ENCODE peak calls at places on chromosomes 2 and 18, in seven cellular contexts. M is Panc1, J is breast epithelium, F is endothelial cell of umbilical vein, A is stomach, V is spleen, H is transverse colon. S is an unnamed sample.

GRCh38 chr2:186728631-186729030 is 34.8 kb downstream of the FAM171B start:
- DNase-seq in M (no peak), J (no peak), F (no peak), A (no peak), V (no peak), H (no peak), S (no peak)

GRCh38 chr2:168176402-168176801 is 71.0 kb downstream of the STK39 start:
- DNase-seq in M (no peak), J (no peak), F (no peak), A (no peak), V (no peak), H (no peak), S (no peak)

GRCh38 chr18:62060820-62061219 is 126.0 kb downstream of the PIGN start:
- DNase-seq in M (no peak), J (no peak), F (no peak), A (no peak), V (no peak), H (no peak), S (no peak)

GRCh38 chr18:45962866-45963265 is 4.3 kb downstream of the EPG5 start:
- DNase-seq in M (no peak), J (no peak), F (no peak), A (no peak), V (no peak), H (no peak), S (no peak)

GRCh38 chr2:86446060-86446459 is 4.9 kb downstream of the KDM3A start:
- DNase-seq in M (no peak), J (no peak), F (no peak), A (no peak), V (no peak), H (no peak), S (no peak)

GRCh38 chr18:9287037-9287436 is 47.5 kb upstream of the TWSG1 start:
- DNase-seq in M (no peak), J (no peak), F (no peak), A (no peak), V (no peak), H (no peak), S (no peak)

GRCh38 chr2:201132518-201132917 is 16.6 kb downstream of the CFLAR start:
- DNase-seq in M (no peak), J (no peak), F (peak; percentile 67), A (no peak), V (no peak), H (no peak), S (no peak)

GRCh38 chr2:186576614-186577013 is 13.2 kb upstream of the ITGAV start:
- DNase-seq in M (no peak), J (no peak), F (no peak), A (no peak), V (no peak), H (no peak), S (no peak)

GRCh38 chr2:105796131-105796638 is 51.5 kb downstream of the NCK2 start:
- DNase-seq in M (no peak), J (no peak), F (no peak), A (no peak), V (no peak), H (no peak), S (no peak)
- H3K4me3 ChIP-seq in M (no peak overlapping the region), J (no peak overlapping the region), F (no peak overlapping the region), A (no peak overlapping the region), V (peak overlapping the region; percentile 6), H (no peak overlapping the region), S (no peak overlapping the region)

GRCh38 chr2:133364636-133365035 is 203.6 kb downstream of the NCKAP5 start:
- DNase-seq in M (no peak), J (no peak), F (no peak), A (no peak), V (no peak), H (no peak), S (no peak)

GRCh38 chr2:133363884-133364283 is 204.4 kb downstream of the NCKAP5 start:
- DNase-seq in M (no peak), J (no peak), F (no peak), A (no peak), V (no peak), H (no peak), S (no peak)

GRCh38 chr2:133360882-133361281 is 207.4 kb downstream of the NCKAP5 start:
- DNase-seq in M (no peak), J (no peak), F (no peak), A (no peak), V (no peak), H (no peak), S (no peak)

GRCh38 chr2:133360190-133360589 is 208.1 kb downstream of the NCKAP5 start:
- DNase-seq in M (no peak), J (no peak), F (no peak), A (no peak), V (no peak), H (no peak), S (no peak)

DNA sequence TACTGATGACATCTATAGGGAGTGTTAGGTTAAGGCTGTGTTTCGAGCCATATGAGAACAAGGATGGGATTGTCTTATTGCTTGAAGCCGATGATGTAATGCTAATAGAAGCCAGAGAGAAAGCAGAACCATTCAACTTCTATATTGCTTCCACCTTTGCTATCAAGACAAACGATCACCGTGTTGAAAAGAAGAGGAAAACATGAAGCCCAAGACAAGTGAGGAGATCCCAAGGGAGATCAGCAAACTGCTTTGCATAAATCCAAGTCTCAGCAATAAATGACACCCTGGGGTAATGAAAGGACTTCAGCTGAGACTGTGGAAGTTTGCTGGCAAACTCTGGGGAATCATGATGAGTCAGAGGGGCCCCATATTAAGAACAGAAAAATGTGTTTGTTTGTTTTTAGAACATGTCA is 206.2 kb downstream of the NCKAP5 start:
- DNase-seq in M (no peak), J (no peak), F (no peak), A (no peak), V (no peak), H (no peak), S (no peak)
- TF ChIP-seq POLR2AphosphoS5 in M (no peak), J (no peak), F (no peak), A (no peak), V (no peak), H (no peak), S (no peak)

GRCh38 chr2:219485201-219485580 is 13.5 kb upstream of the GMPPA start:
- DNase-seq in M (no peak), J (no peak), F (no peak), A (no peak), V (no peak), H (no peak), S (no peak)
- H3K27ac ChIP-seq in M (no peak overlapping the region), J (no peak overlapping the region), F (no peak overlapping the region), A (peak overlapping the region; percentile 68), V (no peak overlapping the region), H (no peak overlapping the region), S (peak overlapping the region; percentile 99)

GRCh38 chr2:240165638-240166037 is 25.2 kb upstream of the OTOS start:
- DNase-seq in M (no peak), J (no peak), F (no peak), A (no peak), V (peak; percentile 29), H (no peak), S (peak; percentile 36)

GRCh38 chr2:240163844-240164574 is 23.6 kb upstream of the OTOS start:
- DNase-seq in M (no peak), J (no peak), F (no peak), A (no peak), V (no peak), H (no peak), S (no peak)

GRCh38 chr2:240163056-240163714 is 22.7 kb upstream of the OTOS start:
- DNase-seq in M (no peak), J (no peak), F (no peak), A (no peak), V (peak; percentile 58), H (no peak), S (peak; percentile 44)

GRCh38 chr2:240165034-240165433 is 24.6 kb upstream of the OTOS start:
- DNase-seq in M (no peak), J (no peak), F (no peak), A (no peak), V (peak; percentile 50), H (no peak), S (no peak)

GRCh38 chr2:240164586-240164985 is 24.1 kb upstream of the OTOS start:
- DNase-seq in M (no peak), J (no peak), F (no peak), A (no peak), V (peak; percentile 22), H (no peak), S (no peak)
- H3K4me3 ChIP-seq in M (no peak overlapping the region), J (no peak overlapping the region), F (no peak overlapping the region), A (no peak overlapping the region), V (no peak overlapping the region), H (no peak overlapping the region), S (no peak overlapping the region)

DNA sequence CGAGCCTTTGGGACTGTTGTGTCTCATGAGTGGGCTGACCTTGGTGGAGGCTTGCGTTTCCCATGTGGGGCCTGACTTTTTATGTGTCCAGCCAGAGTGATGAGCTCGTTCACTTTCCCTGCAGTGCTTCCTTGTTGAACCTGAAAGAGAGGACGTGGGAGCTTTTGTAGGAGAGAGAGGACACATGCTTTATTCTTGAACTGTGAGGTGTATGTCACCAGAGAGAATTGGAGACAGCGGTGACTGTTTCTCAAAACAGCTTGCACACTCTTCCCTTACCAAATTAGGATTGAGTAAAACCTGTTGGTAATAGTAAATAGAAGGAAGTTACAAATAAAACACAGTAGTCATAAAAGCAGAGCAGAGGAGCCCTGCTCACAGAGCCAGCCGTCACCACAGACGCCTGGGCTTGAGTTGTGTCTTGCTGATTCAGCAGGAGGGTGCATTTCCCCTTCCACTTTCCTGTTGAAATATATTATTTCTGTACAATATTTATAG is 60.7 kb downstream of the INPP4A start:
- DNase-seq in M (no peak), J (no peak), F (peak; percentile 34), A (peak; percentile 42), V (peak; percentile 87), H (peak; percentile 57), S (peak; percentile 85)
- TF ChIP-seq POLR2AphosphoS5 in M (no peak), J (no peak), F (no peak), A (peak; percentile 40), V (peak; percentile 33), H (no peak), S (peak; percentile 52)

DNA sequence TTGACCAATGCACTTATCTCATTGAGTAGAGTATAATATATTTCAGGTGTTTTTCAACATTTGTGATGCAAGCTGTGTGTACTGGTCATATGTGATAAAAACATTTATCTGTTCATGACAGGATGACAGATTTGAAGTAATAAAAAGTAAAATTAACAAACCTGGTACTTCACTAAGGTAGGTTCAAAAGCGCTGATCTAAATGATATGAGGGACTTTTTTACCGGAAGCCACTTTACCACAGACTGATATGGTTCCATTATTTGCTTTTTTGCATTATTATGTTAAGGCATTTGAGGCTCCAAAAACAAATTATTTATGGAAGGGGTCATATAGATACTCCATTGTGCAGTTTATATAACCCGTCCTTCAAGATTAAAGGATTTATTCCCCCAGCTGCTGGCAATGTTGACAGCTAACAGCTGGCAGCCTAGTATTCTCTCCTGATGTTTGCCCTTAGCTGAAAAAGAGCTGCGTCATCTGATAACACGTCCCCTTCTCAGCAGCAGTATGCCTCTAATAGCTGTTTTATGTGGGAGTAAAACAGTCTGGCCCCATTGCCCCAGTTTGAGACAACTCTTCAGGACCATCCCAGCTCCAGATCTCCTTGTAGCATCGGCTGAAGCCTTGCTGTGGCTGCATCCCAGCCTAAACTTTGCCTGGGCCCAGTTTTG is 84.8 kb upstream of the XIRP2 start:
- DNase-seq in M (no peak), J (no peak), F (no peak), A (no peak), V (no peak), H (no peak), S (no peak)
- H3K27ac ChIP-seq in M (no peak overlapping the region), J (no peak overlapping the region), F (no peak overlapping the region), A (no peak overlapping the region), V (no peak overlapping the region), H (no peak overlapping the region), S (no peak overlapping the region)

DNA sequence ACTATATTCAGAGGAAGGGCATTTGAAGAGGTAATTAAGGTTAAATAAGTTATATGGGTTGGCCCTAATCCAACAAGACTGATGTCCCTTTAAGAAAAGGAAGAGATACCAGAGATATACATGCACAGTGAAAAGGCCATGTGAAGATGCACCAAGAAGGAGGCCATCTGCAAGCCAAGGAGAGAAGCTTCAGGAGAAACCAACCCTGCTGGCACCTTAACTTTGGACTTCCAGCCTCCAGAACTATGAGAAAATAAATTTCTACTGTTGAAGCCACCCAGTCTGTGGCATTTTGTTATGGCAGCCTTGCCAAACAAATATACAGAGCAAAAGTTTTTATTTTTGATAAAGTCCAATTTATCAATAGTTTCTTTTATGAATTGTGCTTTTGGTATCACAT is 51.0 kb downstream of the MAP4K3 start:
- DNase-seq in M (no peak), J (no peak), F (no peak), A (no peak), V (no peak), H (no peak), S (no peak)
- H3K4me3 ChIP-seq in M (no peak overlapping the region), J (no peak overlapping the region), F (no peak overlapping the region), A (no peak overlapping the region), V (no peak overlapping the region), H (no peak overlapping the region), S (no peak overlapping the region)